ENCODE peak calls at places on chromosomes 7 and 10, in eight cellular contexts. T is psoas muscle, F is left ventricle myocardium inferior, G is bronchial epithelial cell, A is GM12865, Y is MM.1S, E is mucosa of descending colon, B is astrocyte. U is an unnamed sample.

GRCh38 chr10:127182161-127182560 is 14.2 kb downstream of the INSYN2A start:
- DNase-seq in T (no peak), F (no peak), G (no peak), A (no peak), Y (no peak), E (no peak), B (peak; percentile 52), U (no peak)

GRCh38 chr7:101857358-101857794 is 40.0 kb downstream of the CUX1 start:
- DNase-seq in T (no peak), F (no peak), G (no peak), A (peak; percentile 77), Y (no peak), E (no peak), B (no peak), U (no peak)

GRCh38 chr7:112205348-112206237 is 606 bp downstream of the DOCK4 start:
- DNase-seq in T (peak; percentile 62), F (peak; percentile 73), G (peak; percentile 33), A (peak; percentile 53), Y (peak; percentile 68), E (peak; percentile 75), B (peak; percentile 71), U (peak; percentile 73)

GRCh38 chr10:80196270-80196949 is 8.9 kb downstream of the ANXA11 start:
- DNase-seq in T (peak; percentile 84), F (no peak), G (peak; percentile 85), A (peak; percentile 67), Y (peak; percentile 89), E (peak; percentile 85), B (peak; percentile 59), U (peak; percentile 62)

GRCh38 chr10:85168287-85168686 is 839.9 kb downstream of the CCSER2 start:
- DNase-seq in T (no peak), F (no peak), G (no peak), A (no peak), Y (no peak), E (no peak), B (no peak), U (no peak)

GRCh38 chr7:46969303-46970130 is 612.4 kb downstream of the TNS3 start:
- DNase-seq in T (no peak), F (no peak), G (peak; percentile 59), A (no peak), Y (no peak), E (peak; percentile 48), B (peak; percentile 87), U (peak; percentile 45)

GRCh38 chr7:148699772-148700629 is 1.3 kb downstream of the CUL1 start:
- DNase-seq in T (no peak), F (no peak), G (no peak), A (peak; percentile 24), Y (peak; percentile 46), E (no peak), B (peak; percentile 48), U (peak; percentile 49)

GRCh38 chr10:7492660-7493046 is 81.8 kb upstream of the SFMBT2 start:
- DNase-seq in T (no peak), F (no peak), G (no peak), A (no peak), Y (no peak), E (no peak), B (no peak), U (no peak)

GRCh38 chr7:73329861-73330581 is 2.1 kb downstream of the FKBP6 start:
- DNase-seq in T (no peak), F (no peak), G (peak; percentile 14), A (no peak), Y (peak; percentile 63), E (no peak), B (no peak), U (peak; percentile 39)

GRCh38 chr7:54995631-54996340 is 23.0 kb upstream of the EGFR start:
- DNase-seq in T (no peak), F (no peak), G (peak; percentile 94), A (peak; percentile 28), Y (no peak), E (no peak), B (peak; percentile 81), U (peak; percentile 53)

GRCh38 chr7:1322240-1323110 is 89.8 kb downstream of the UNCX start:
- DNase-seq in T (no peak), F (no peak), G (no peak), A (no peak), Y (no peak), E (no peak), B (no peak), U (no peak)

GRCh38 chr10:33332183-33333031 is 2.1 kb downstream of the NRP1 start:
- DNase-seq in T (no peak), F (no peak), G (no peak), A (no peak), Y (no peak), E (no peak), B (peak; percentile 31), U (peak; percentile 74)

GRCh38 chr10:101859530-101859929 is 15.9 kb upstream of the KCNIP2 start:
- DNase-seq in T (no peak), F (no peak), G (no peak), A (peak; percentile 63), Y (peak; percentile 18), E (no peak), B (no peak), U (no peak)

GRCh38 chr10:86247588-86247987 is 119.0 kb downstream of the GRID1 start:
- DNase-seq in T (no peak), F (no peak), G (no peak), A (no peak), Y (no peak), E (no peak), B (no peak), U (no peak)

GRCh38 chr10:107126668-107127067 is 37.8 kb downstream of the SORCS1 start:
- DNase-seq in T (no peak), F (no peak), G (no peak), A (no peak), Y (no peak), E (no peak), B (no peak), U (no peak)

GRCh38 chr7:25856056-25856780 is 295.8 kb upstream of the NFE2L3 start:
- DNase-seq in T (no peak), F (no peak), G (no peak), A (no peak), Y (no peak), E (no peak), B (no peak), U (no peak)

GRCh38 chr10:93687737-93688136 is 14.7 kb downstream of the FRA10AC1 start:
- DNase-seq in T (no peak), F (no peak), G (no peak), A (no peak), Y (no peak), E (no peak), B (no peak), U (no peak)

GRCh38 chr10:123512881-123513822 is 153.0 kb upstream of the GPR26 start:
- DNase-seq in T (no peak), F (no peak), G (no peak), A (no peak), Y (no peak), E (no peak), B (no peak), U (no peak)
- H3K4me3 ChIP-seq in T (no peak overlapping the region), F (no peak overlapping the region), G (no peak overlapping the region), A (no peak overlapping the region), Y (no peak overlapping the region), E (no peak overlapping the region), B (no peak overlapping the region), U (no peak overlapping the region)

GRCh38 chr10:17781856-17782255 is 27.3 kb upstream of the MRC1 start:
- DNase-seq in T (no peak), F (no peak), G (no peak), A (peak; percentile 6), Y (no peak), E (no peak), B (no peak), U (no peak)
- TF ChIP-seq CTCF in T (no peak), F (no peak), G (no peak), A (no peak), Y (no peak), E (no peak), B (no peak), U (no peak)

GRCh38 chr10:117215079-117215478 is 17.8 kb downstream of the KCNK18 start:
- DNase-seq in T (no peak), F (no peak), G (no peak), A (no peak), Y (no peak), E (no peak), B (no peak), U (no peak)

GRCh38 chr10:117218654-117219053 is 21.4 kb downstream of the KCNK18 start:
- DNase-seq in T (no peak), F (no peak), G (no peak), A (no peak), Y (no peak), E (no peak), B (no peak), U (no peak)

GRCh38 chr10:117216611-117217195 is 19.4 kb downstream of the KCNK18 start:
- DNase-seq in T (peak; percentile 66), F (peak; percentile 66), G (peak; percentile 53), A (peak; percentile 84), Y (peak; percentile 70), E (peak; percentile 77), B (peak; percentile 30), U (peak; percentile 70)

GRCh38 chr10:117216028-117216427 is 18.7 kb downstream of the KCNK18 start:
- DNase-seq in T (no peak), F (no peak), G (no peak), A (no peak), Y (no peak), E (no peak), B (no peak), U (no peak)

GRCh38 chr10:117217196-117217761 is 20.0 kb downstream of the KCNK18 start:
- DNase-seq in T (no peak), F (no peak), G (no peak), A (peak; percentile 34), Y (peak; percentile 58), E (peak; percentile 40), B (no peak), U (no peak)
- H3K4me3 ChIP-seq in T (peak overlapping the region; percentile 55), F (peak overlapping the region; percentile 57), G (peak overlapping the region; percentile 51), A (peak overlapping the region; percentile 68), Y (peak overlapping the region; percentile 68), E (no peak overlapping the region), B (peak overlapping the region; percentile 54), U (peak overlapping the region; percentile 55)

GRCh38 chr10:74383617-74384016 is 232.6 kb downstream of the ADK start:
- DNase-seq in T (no peak), F (no peak), G (no peak), A (no peak), Y (no peak), E (no peak), B (no peak), U (no peak)

GRCh38 chr10:74381291-74381885 is 230.4 kb downstream of the ADK start:
- DNase-seq in T (no peak), F (no peak), G (no peak), A (no peak), Y (no peak), E (no peak), B (no peak), U (no peak)

GRCh38 chr10:74384615-74385213 is 233.7 kb downstream of the ADK start:
- DNase-seq in T (no peak), F (no peak), G (no peak), A (no peak), Y (no peak), E (no peak), B (no peak), U (no peak)

GRCh38 chr10:74380780-74381179 is 229.8 kb downstream of the ADK start:
- DNase-seq in T (no peak), F (no peak), G (no peak), A (no peak), Y (no peak), E (no peak), B (no peak), U (no peak)

GRCh38 chr10:74382643-74383042 is 231.6 kb downstream of the ADK start:
- DNase-seq in T (no peak), F (no peak), G (no peak), A (no peak), Y (no peak), E (no peak), B (no peak), U (no peak)
- TF ChIP-seq CTCF in T (no peak), F (no peak), G (no peak), A (no peak), Y (no peak), E (no peak), B (no peak), U (no peak)